ENCODE peak calls at places on chromosomes 6 and 20, in six cellular contexts. One of them, this sample, is unnamed.

GRCh38 chr6:119243657-119244056 is 105.9 kb downstream of the MAN1A1 start:
- DNase-seq in GM03348: no peak
- DNase-seq in CD4-positive, alpha-beta T cell: no peak
- DNase-seq in T-helper 9 cell: no peak
- DNase-seq in activated CD8-positive, alpha-beta memory T cell treated with anti-CD3 and anti-CD28 coated beads for 1 hour: no peak
- DNase-seq in cardiac muscle cell: no peak
- DNase-seq in this sample: no peak

GRCh38 chr6:2839195-2839981 is 2.3 kb downstream of the SERPINB1 start:
- DNase-seq in CD4-positive, alpha-beta T cell: no peak
- DNase-seq in activated CD8-positive, alpha-beta memory T cell treated with anti-CD3 and anti-CD28 coated beads for 1 hour: no peak
- DNase-seq in cardiac muscle cell: no peak
- DNase-seq in GM03348: no peak
- DNase-seq in T-helper 9 cell: no peak
- DNase-seq in this sample: peak; percentile 2

GRCh38 chr20:50019466-50020256 is 36.9 kb downstream of the SNAI1 start:
- DNase-seq in GM03348: no peak
- DNase-seq in activated CD8-positive, alpha-beta memory T cell treated with anti-CD3 and anti-CD28 coated beads for 1 hour: no peak
- DNase-seq in CD4-positive, alpha-beta T cell: no peak
- DNase-seq in T-helper 9 cell: no peak
- DNase-seq in cardiac muscle cell: no peak
- DNase-seq in this sample: no peak

GRCh38 chr6:159984268-159984786 is 15.4 kb downstream of the IGF2R start:
- DNase-seq in CD4-positive, alpha-beta T cell: no peak
- DNase-seq in activated CD8-positive, alpha-beta memory T cell treated with anti-CD3 and anti-CD28 coated beads for 1 hour: no peak
- DNase-seq in GM03348: no peak
- DNase-seq in cardiac muscle cell: no peak
- DNase-seq in T-helper 9 cell: no peak
- DNase-seq in this sample: no peak

GRCh38 chr6:49849121-49849907 is 17.0 kb downstream of the CRISP1 start:
- DNase-seq in GM03348: peak; percentile 51
- DNase-seq in activated CD8-positive, alpha-beta memory T cell treated with anti-CD3 and anti-CD28 coated beads for 1 hour: no peak
- DNase-seq in T-helper 9 cell: no peak
- DNase-seq in cardiac muscle cell: peak; percentile 83
- DNase-seq in CD4-positive, alpha-beta T cell: no peak
- DNase-seq in this sample: no peak

GRCh38 chr20:61966492-61967244 is 99.0 kb downstream of the TAF4 start:
- DNase-seq in CD4-positive, alpha-beta T cell: no peak
- DNase-seq in activated CD8-positive, alpha-beta memory T cell treated with anti-CD3 and anti-CD28 coated beads for 1 hour: no peak
- DNase-seq in cardiac muscle cell: no peak
- DNase-seq in GM03348: no peak
- DNase-seq in T-helper 9 cell: no peak
- DNase-seq in this sample: no peak

GRCh38 chr20:40955326-40955725 is 73.3 kb upstream of the TOP1 start:
- DNase-seq in T-helper 9 cell: no peak
- DNase-seq in GM03348: no peak
- DNase-seq in activated CD8-positive, alpha-beta memory T cell treated with anti-CD3 and anti-CD28 coated beads for 1 hour: no peak
- DNase-seq in CD4-positive, alpha-beta T cell: no peak
- DNase-seq in cardiac muscle cell: no peak
- DNase-seq in this sample: no peak

GRCh38 chr6:42505377-42505702 is 53.6 kb upstream of the TRERF1 start:
- DNase-seq in cardiac muscle cell: no peak
- DNase-seq in GM03348: peak; percentile 52
- DNase-seq in activated CD8-positive, alpha-beta memory T cell treated with anti-CD3 and anti-CD28 coated beads for 1 hour: no peak
- DNase-seq in CD4-positive, alpha-beta T cell: no peak
- DNase-seq in T-helper 9 cell: no peak
- DNase-seq in this sample: no peak

GRCh38 chr20:34683667-34684066 is 6.8 kb upstream of the PIGU start:
- DNase-seq in activated CD8-positive, alpha-beta memory T cell treated with anti-CD3 and anti-CD28 coated beads for 1 hour: no peak
- DNase-seq in T-helper 9 cell: no peak
- DNase-seq in GM03348: no peak
- DNase-seq in cardiac muscle cell: no peak
- DNase-seq in CD4-positive, alpha-beta T cell: no peak
- DNase-seq in this sample: no peak

GRCh38 chr6:90284745-90285481 is 11.7 kb downstream of the BACH2 start:
- DNase-seq in cardiac muscle cell: no peak
- DNase-seq in GM03348: no peak
- DNase-seq in activated CD8-positive, alpha-beta memory T cell treated with anti-CD3 and anti-CD28 coated beads for 1 hour: no peak
- DNase-seq in CD4-positive, alpha-beta T cell: no peak
- DNase-seq in T-helper 9 cell: no peak
- DNase-seq in this sample: no peak

GRCh38 chr20:25051386-25052155 is 6.4 kb downstream of the ACSS1 start:
- DNase-seq in GM03348: no peak
- DNase-seq in cardiac muscle cell: no peak
- DNase-seq in CD4-positive, alpha-beta T cell: no peak
- DNase-seq in T-helper 9 cell: no peak
- DNase-seq in activated CD8-positive, alpha-beta memory T cell treated with anti-CD3 and anti-CD28 coated beads for 1 hour: no peak
- DNase-seq in this sample: no peak

GRCh38 chr6:158068893-158069799 is 87.5 kb downstream of the SYNJ2 start:
- DNase-seq in GM03348: peak; percentile 72
- DNase-seq in T-helper 9 cell: no peak
- DNase-seq in CD4-positive, alpha-beta T cell: no peak
- DNase-seq in activated CD8-positive, alpha-beta memory T cell treated with anti-CD3 and anti-CD28 coated beads for 1 hour: no peak
- DNase-seq in cardiac muscle cell: no peak
- DNase-seq in this sample: peak; percentile 37

GRCh38 chr6:44046516-44047178 is 80.6 kb downstream of the MRPL14 start:
- DNase-seq in CD4-positive, alpha-beta T cell: no peak
- DNase-seq in cardiac muscle cell: no peak
- DNase-seq in GM03348: no peak
- DNase-seq in activated CD8-positive, alpha-beta memory T cell treated with anti-CD3 and anti-CD28 coated beads for 1 hour: no peak
- DNase-seq in T-helper 9 cell: no peak
- DNase-seq in this sample: no peak

GRCh38 chr6:42137192-42137753 is 5.1 kb downstream of the C6orf132 start:
- DNase-seq in activated CD8-positive, alpha-beta memory T cell treated with anti-CD3 and anti-CD28 coated beads for 1 hour: no peak
- DNase-seq in cardiac muscle cell: no peak
- DNase-seq in T-helper 9 cell: no peak
- DNase-seq in CD4-positive, alpha-beta T cell: no peak
- DNase-seq in GM03348: no peak
- DNase-seq in this sample: no peak

This sample was measured in NCI-H187 treated with DMSO at 0.1 percent for 48 hours.